ENCODE peak calls at places on chromosomes 5 and 9, in six cellular contexts. R is lower leg skin, P is H1, A is stomach, G is H54, D is ovary. E is an unnamed sample.

GRCh38 chr9:15033316-15033715 is 123.1 kb upstream of the FREM1 start:
- DNase-seq in R (no peak), P (no peak), A (no peak), G (no peak), D (no peak), E (no peak)

GRCh38 chr5:145110826-145111225 is 724.3 kb downstream of the PRELID2 start:
- DNase-seq in R (no peak), P (no peak), A (no peak), G (no peak), D (no peak), E (no peak)

GRCh38 chr5:53480474-53481353 is at the start of gene FST:
- DNase-seq in R (peak; percentile 86), P (peak; percentile 78), A (peak; percentile 25), G (peak; percentile 29), D (no peak), E (no peak)

GRCh38 chr5:110768138-110768845 is 29.5 kb downstream of the SLC25A46 start:
- DNase-seq in R (no peak), P (no peak), A (no peak), G (no peak), D (no peak), E (no peak)

GRCh38 chr9:35616681-35617459 is 1.3 kb downstream of the CD72 start:
- DNase-seq in R (peak; percentile 92), P (peak; percentile 82), A (peak; percentile 77), G (no peak), D (peak; percentile 59), E (peak; percentile 44)

GRCh38 chr5:172496671-172497371 is 42.5 kb upstream of the SH3PXD2B start:
- DNase-seq in R (peak; percentile 84), P (peak; percentile 24), A (no peak), G (no peak), D (no peak), E (no peak)

GRCh38 chr9:6708732-6709131 is 49.0 kb upstream of the KDM4C start:
- DNase-seq in R (no peak), P (no peak), A (no peak), G (no peak), D (no peak), E (no peak)

GRCh38 chr5:15615859-15616258 is 115.9 kb downstream of the FBXL7 start:
- DNase-seq in R (no peak), P (no peak), A (no peak), G (no peak), D (no peak), E (no peak)

GRCh38 chr5:18772475-18772874 is 1138.2 kb downstream of the TAF11L14 start:
- DNase-seq in R (no peak), P (no peak), A (no peak), G (no peak), D (no peak), E (no peak)

GRCh38 chr9:94868462-94868861 is 142.0 kb downstream of the AOPEP start:
- DNase-seq in R (no peak), P (peak; percentile 14), A (no peak), G (no peak), D (no peak), E (no peak)

GRCh38 chr5:176519810-176520720 is 17.1 kb downstream of the RNF44 start:
- DNase-seq in R (no peak), P (peak; percentile 49), A (no peak), G (no peak), D (no peak), E (no peak)

GRCh38 chr5:88883566-88884434 is 816 bp upstream of the MEF2C start:
- DNase-seq in R (peak; percentile 89), P (peak; percentile 77), A (peak; percentile 34), G (peak; percentile 34), D (peak; percentile 70), E (peak; percentile 69)

GRCh38 chr9:13718539-13718938 is 439.0 kb upstream of the MPDZ start:
- DNase-seq in R (no peak), P (no peak), A (no peak), G (no peak), D (no peak), E (no peak)

GRCh38 chr9:26133537-26133936 is 455.3 kb upstream of the TUSC1 start:
- DNase-seq in R (no peak), P (no peak), A (no peak), G (no peak), D (no peak), E (no peak)

GRCh38 chr5:143569213-143569663 is 165.8 kb upstream of the NR3C1 start:
- DNase-seq in R (no peak), P (no peak), A (no peak), G (no peak), D (no peak), E (no peak)

GRCh38 chr5:176954050-176954449 is 52.5 kb downstream of the UIMC1 start:
- DNase-seq in R (no peak), P (no peak), A (no peak), G (no peak), D (no peak), E (no peak)

GRCh38 chr5:150410524-150411244 is 2.0 kb downstream of the CD74 start:
- DNase-seq in R (no peak), P (peak; percentile 67), A (peak; percentile 79), G (peak; percentile 75), D (peak; percentile 69), E (peak; percentile 35)
- TF ChIP-seq POLR2A in R (no peak), P (no peak), A (no peak), G (no peak), D (no peak), E (no peak)

GRCh38 chr9:107705521-107705920 is 216.0 kb upstream of the KLF4 start:
- DNase-seq in R (no peak), P (no peak), A (no peak), G (no peak), D (no peak), E (no peak)
- TF ChIP-seq POLR2A in R (no peak), P (no peak), A (no peak), G (no peak), D (no peak), E (no peak)

DNA sequence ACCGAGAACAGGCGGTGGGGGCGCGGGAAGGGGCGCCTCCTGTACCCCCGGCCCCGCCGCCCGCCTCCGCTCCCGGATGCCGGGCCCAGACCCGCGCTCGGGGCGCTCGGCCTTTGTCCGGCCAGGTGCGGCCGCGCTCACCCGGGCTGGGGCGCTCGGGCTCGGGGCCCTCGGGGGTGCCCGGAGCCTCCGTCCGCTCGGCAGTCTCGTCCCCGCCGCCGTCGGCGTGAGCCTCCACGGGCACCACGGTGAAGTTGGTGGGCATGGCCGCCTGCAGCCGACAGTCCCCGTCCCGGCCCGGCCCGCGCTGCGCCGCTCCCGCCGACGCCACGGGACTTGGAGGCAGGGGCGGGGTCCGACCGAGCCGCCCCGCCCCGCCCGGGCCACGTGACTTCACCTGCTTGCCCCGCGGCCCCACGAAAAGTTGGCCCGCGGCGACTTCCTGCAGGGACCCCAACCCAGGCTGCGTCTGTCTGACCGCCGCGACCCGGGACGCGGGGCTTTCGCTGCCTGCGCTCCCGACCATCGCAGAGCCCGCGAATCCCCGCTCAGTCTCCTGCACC is at the start of gene SLC12A7:
- DNase-seq in R (no peak), P (peak; percentile 86), A (peak; percentile 81), G (no peak), D (peak; percentile 44), E (no peak)
- TF ChIP-seq POLR2A in R (no peak), P (no peak), A (no peak), G (peak; percentile 26), D (peak; percentile 67), E (peak; percentile 72)

DNA sequence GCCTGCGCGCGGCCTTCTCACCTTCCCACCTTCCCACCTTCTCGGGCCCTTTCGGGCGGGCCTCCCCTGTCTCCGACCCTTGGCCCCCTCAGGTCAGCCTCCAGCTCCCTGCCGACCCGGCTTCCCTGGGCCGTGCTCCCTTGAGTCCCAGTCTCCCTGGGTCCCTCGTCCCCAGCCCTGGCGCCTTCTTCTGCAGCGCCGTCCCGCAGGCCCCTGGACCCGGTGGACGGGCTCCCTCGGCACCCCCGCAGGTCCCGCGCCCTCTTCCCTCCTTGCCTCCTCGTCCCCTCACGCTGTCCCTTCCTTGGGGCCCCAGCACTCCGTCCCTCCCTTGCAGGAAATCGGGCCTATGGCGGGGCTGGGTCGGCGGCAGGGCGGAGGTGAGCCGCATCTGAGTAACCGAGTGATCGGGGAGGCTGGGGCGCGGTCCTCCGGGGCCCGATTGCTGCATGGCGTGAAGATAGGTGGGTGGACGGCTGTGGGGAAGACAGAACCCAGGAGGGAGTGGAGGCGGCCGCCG is 7.6 kb downstream of the ARPC5L start:
- DNase-seq in R (peak; percentile 91), P (no peak), A (peak; percentile 43), G (no peak), D (no peak), E (no peak)
- TF ChIP-seq POLR2A in R (no peak), P (no peak), A (no peak), G (no peak), D (no peak), E (no peak)

DNA sequence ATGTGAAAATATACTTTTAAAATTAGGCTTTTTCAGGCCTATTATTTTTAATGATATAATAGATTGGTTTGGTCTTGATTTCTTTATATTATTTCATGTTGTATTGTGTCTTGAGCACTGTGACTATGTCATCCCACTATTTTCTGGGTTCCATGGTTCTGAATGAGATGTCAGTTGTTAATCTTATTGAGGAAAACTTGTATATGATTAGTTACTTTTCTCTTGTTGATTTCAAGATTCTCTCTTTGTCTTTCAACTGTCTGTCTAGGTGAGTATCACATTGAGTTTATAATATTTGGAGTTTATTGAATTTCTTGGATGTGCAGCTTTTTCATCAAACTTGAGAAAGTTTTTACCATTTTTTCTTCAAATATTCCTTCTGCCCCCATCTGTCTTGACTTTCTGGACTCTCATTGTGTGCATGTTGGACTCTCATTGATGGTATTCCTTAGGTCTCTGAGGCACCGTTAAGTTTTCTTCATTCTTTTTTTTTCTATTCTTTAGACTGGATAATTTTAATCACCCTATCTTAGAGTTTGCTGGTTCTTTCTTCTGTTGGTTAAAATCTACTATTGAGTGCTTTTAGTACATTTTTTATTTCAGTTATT is 175.8 kb downstream of the TMEM167A start:
- DNase-seq in R (no peak), P (no peak), A (no peak), G (no peak), D (no peak), E (no peak)
- TF ChIP-seq POLR2A in R (no peak), P (no peak), A (no peak), G (no peak), D (no peak), E (no peak)

GRCh38 chr5:139708877-139709586 is 60.9 kb downstream of the CXXC5 start:
- DNase-seq in R (no peak), P (no peak), A (peak; percentile 57), G (peak; percentile 91), D (no peak), E (no peak)
- TF ChIP-seq POLR2A in R (no peak), P (no peak), A (no peak), G (peak; percentile 18), D (no peak), E (no peak)

GRCh38 chr9:89684912-89685636 is 80.3 kb downstream of the GADD45G start:
- DNase-seq in R (no peak), P (no peak), A (peak; percentile 43), G (no peak), D (peak; percentile 55), E (peak; percentile 80)
- TF ChIP-seq POLR2A in R (no peak), P (no peak), A (no peak), G (no peak), D (no peak), E (no peak)

GRCh38 chr9:129783516-129784361 is 19.2 kb upstream of the TOR1B start:
- DNase-seq in R (peak; percentile 95), P (peak; percentile 92), A (peak; percentile 73), G (peak; percentile 46), D (peak; percentile 58), E (peak; percentile 48)
- TF ChIP-seq POLR2A in R (no peak), P (no peak), A (no peak), G (no peak), D (no peak), E (no peak)

E was measured in gastrocnemius medialis.